ENCODE peak calls at places on chromosomes 7 and 10, in ten cellular contexts. I is naive thymus-derived CD4-positive, alpha-beta T cell; L is HFF-Myc; K is adipocyte; J is posterior cingulate gyrus; U is uterus; Y is colonic mucosa; R is HT1080; H is NCI-H69; Q is fibroblast of pulmonary artery. F is an unnamed sample.

GRCh38 chr10:24556746-24557742 is 166.6 kb downstream of the ARHGAP21 start:
- DNase-seq in R (peak), I (no peak), Q (peak), Y (peak), J (no peak), K (peak), L (peak), H (peak), U (no peak), F (peak)

GRCh38 chr7:157525501-157525915 is 188.7 kb downstream of the DNAJB6 start:
- DNase-seq in J (no peak), R (peak), Y (no peak), Q (no peak), I (no peak), H (no peak), U (no peak), L (no peak), K (no peak), F (no peak)

GRCh38 chr7:88090671-88091070 is 129.2 kb downstream of the SRI start:
- DNase-seq in H (no peak), Q (no peak), I (no peak), L (no peak), K (no peak), R (no peak), Y (no peak), J (no peak), U (no peak), F (no peak)

GRCh38 chr10:94212876-94213595 is 149.7 kb downstream of the NOC3L start:
- DNase-seq in I (no peak), Y (peak), Q (peak), L (no peak), J (no peak), H (no peak), U (peak), R (no peak), K (peak), F (no peak)

GRCh38 chr10:98299341-98299740 is 31.3 kb upstream of the LOXL4 start:
- DNase-seq in R (no peak), H (no peak), L (no peak), J (no peak), I (no peak), Q (peak), U (no peak), Y (no peak), K (peak), F (no peak)

GRCh38 chr7:4430227-4430626 is 251.9 kb upstream of the FOXK1 start:
- DNase-seq in R (no peak), K (no peak), U (no peak), L (no peak), Q (no peak), J (no peak), Y (no peak), I (no peak), H (no peak), F (no peak)

GRCh38 chr7:13920053-13920697 is 69.3 kb downstream of the ETV1 start:
- DNase-seq in I (no peak), Q (peak), R (peak), Y (peak), J (no peak), L (peak), H (peak), U (no peak), K (peak), F (no peak)

GRCh38 chr7:55887786-55888185 is 530 bp downstream of the ZNF713 start:
- DNase-seq in Q (peak), Y (no peak), L (no peak), I (no peak), U (no peak), K (no peak), J (no peak), H (peak), R (no peak), F (no peak)

GRCh38 chr7:83655951-83656556 is 7.1 kb upstream of the SEMA3E start:
- DNase-seq in Q (peak), J (no peak), Y (peak), U (no peak), K (peak), H (peak), R (peak), I (no peak), L (no peak), F (no peak)

GRCh38 chr7:19107392-19108147 is 9.9 kb downstream of the TWIST1 start:
- DNase-seq in Q (peak), H (peak), K (peak), Y (peak), L (no peak), R (no peak), I (no peak), J (no peak), U (peak), F (no peak)

GRCh38 chr10:110794808-110795207 is 76.9 kb upstream of the PDCD4 start:
- DNase-seq in K (no peak), Y (no peak), I (no peak), J (peak), U (no peak), Q (no peak), L (no peak), H (no peak), R (no peak), F (no peak)

GRCh38 chr10:113273151-113273876 is 279.5 kb upstream of the HABP2 start:
- DNase-seq in U (no peak), Q (peak), L (no peak), H (no peak), Y (peak), R (no peak), K (no peak), J (peak), I (no peak), F (no peak)

GRCh38 chr10:119465085-119465484 is 77.4 kb downstream of the RGS10 start:
- DNase-seq in Y (no peak), J (no peak), I (no peak), H (no peak), L (no peak), K (no peak), Q (no peak), R (no peak), U (no peak), F (no peak)

GRCh38 chr7:73978681-73979563 is 49.1 kb upstream of the ELN start:
- DNase-seq in R (peak), L (no peak), J (no peak), U (peak), I (no peak), Q (peak), Y (peak), H (peak), K (no peak), F (no peak)

GRCh38 chr10:13633689-13634088 is 46.9 kb downstream of the PRPF18 start:
- DNase-seq in Q (peak), Y (peak), H (peak), J (peak), R (no peak), K (no peak), L (peak), I (no peak), U (peak), F (no peak)

GRCh38 chr10:101777857-101778145 is 1.9 kb upstream of the FGF8 start:
- DNase-seq in Y (no peak), Q (no peak), U (no peak), L (no peak), R (peak), H (no peak), J (no peak), I (no peak), K (no peak), F (no peak)

GRCh38 chr10:95266674-95267095 is 24.1 kb downstream of the PDLIM1 start:
- DNase-seq in U (no peak), R (peak), L (peak), H (peak), J (no peak), K (peak), Y (peak), Q (peak), I (no peak), F (no peak)

F was measured in central memory CD4-positive, alpha-beta T cell.